ENCODE peak calls at places on chromosome 11, in six cellular contexts. M, X, U, W, R and S are unnamed samples.
A peak's percentile ranks its signal among the peaks of the same experiment; 100 is the strongest.

GRCh38 chr11:74672956-74673895 is 58.0 kb downstream of the CHRDL2 start:
- DNase-seq in M (peak; percentile 94), X (peak; percentile 88), U (no peak), W (no peak), R (peak; percentile 77), S (peak; percentile 85)

GRCh38 chr11:43542734-43543133 is 137.8 kb upstream of the HSD17B12 start:
- DNase-seq in M (no peak), X (no peak), U (no peak), W (no peak), R (no peak), S (no peak)

GRCh38 chr11:130631119-130631518 is 182.7 kb downstream of the ADAMTS15 start:
- DNase-seq in M (peak; percentile 98), X (peak; percentile 95), U (no peak), W (no peak), R (no peak), S (no peak)

GRCh38 chr11:115447273-115447864 is 56.8 kb downstream of the CADM1 start:
- DNase-seq in M (no peak), X (no peak), U (no peak), W (no peak), R (no peak), S (no peak)

GRCh38 chr11:1874406-1875092 is 17.1 kb downstream of the PRR33 start:
- DNase-seq in M (no peak), X (no peak), U (no peak), W (no peak), R (peak; percentile 20), S (peak; percentile 64)

GRCh38 chr11:114058871-114059277 is 637 bp upstream of the ZBTB16 start:
- DNase-seq in M (no peak), X (no peak), U (no peak), W (no peak), R (no peak), S (no peak)

GRCh38 chr11:79040348-79040747 is 400.5 kb downstream of the TENM4 start:
- DNase-seq in M (peak; percentile 17), X (no peak), U (no peak), W (no peak), R (no peak), S (no peak)

GRCh38 chr11:132646890-132647289 is 885.4 kb downstream of the OPCML start:
- DNase-seq in M (no peak), X (no peak), U (no peak), W (peak; percentile 73), R (no peak), S (no peak)

GRCh38 chr11:9787981-9788521 is 124.2 kb downstream of the SWAP70 start:
- DNase-seq in M (no peak), X (peak; percentile 38), U (no peak), W (no peak), R (no peak), S (no peak)

GRCh38 chr11:63729326-63729725 is 39.2 kb downstream of the ZFTA start:
- DNase-seq in M (no peak), X (no peak), U (no peak), W (no peak), R (no peak), S (no peak)

GRCh38 chr11:59102259-59102765 is 4.7 kb upstream of the FAM111B start:
- DNase-seq in M (peak; percentile 68), X (peak; percentile 32), U (no peak), W (peak; percentile 93), R (no peak), S (peak; percentile 71)

GRCh38 chr11:116791002-116791812 is 472 bp downstream of the APOA5 start:
- DNase-seq in M (peak; percentile 48), X (no peak), U (peak; percentile 72), W (peak; percentile 82), R (peak; percentile 92), S (peak; percentile 87)

GRCh38 chr11:66324626-66325025 is 7.8 kb upstream of the CD248 start:
- DNase-seq in M (no peak), X (no peak), U (no peak), W (peak; percentile 53), R (peak; percentile 8), S (no peak)

GRCh38 chr11:117604349-117604995 is 192.5 kb downstream of the DSCAML1 start:
- DNase-seq in M (peak; percentile 12), X (no peak), U (no peak), W (no peak), R (no peak), S (no peak)

GRCh38 chr11:33747969-33748368 is 11.7 kb upstream of the CD59 start:
- DNase-seq in M (no peak), X (no peak), U (no peak), W (no peak), R (no peak), S (no peak)

GRCh38 chr11:64250406-64250874 is 890 bp upstream of the PLCB3 start:
- DNase-seq in M (no peak), X (no peak), U (no peak), W (no peak), R (peak; percentile 21), S (no peak)

DNA sequence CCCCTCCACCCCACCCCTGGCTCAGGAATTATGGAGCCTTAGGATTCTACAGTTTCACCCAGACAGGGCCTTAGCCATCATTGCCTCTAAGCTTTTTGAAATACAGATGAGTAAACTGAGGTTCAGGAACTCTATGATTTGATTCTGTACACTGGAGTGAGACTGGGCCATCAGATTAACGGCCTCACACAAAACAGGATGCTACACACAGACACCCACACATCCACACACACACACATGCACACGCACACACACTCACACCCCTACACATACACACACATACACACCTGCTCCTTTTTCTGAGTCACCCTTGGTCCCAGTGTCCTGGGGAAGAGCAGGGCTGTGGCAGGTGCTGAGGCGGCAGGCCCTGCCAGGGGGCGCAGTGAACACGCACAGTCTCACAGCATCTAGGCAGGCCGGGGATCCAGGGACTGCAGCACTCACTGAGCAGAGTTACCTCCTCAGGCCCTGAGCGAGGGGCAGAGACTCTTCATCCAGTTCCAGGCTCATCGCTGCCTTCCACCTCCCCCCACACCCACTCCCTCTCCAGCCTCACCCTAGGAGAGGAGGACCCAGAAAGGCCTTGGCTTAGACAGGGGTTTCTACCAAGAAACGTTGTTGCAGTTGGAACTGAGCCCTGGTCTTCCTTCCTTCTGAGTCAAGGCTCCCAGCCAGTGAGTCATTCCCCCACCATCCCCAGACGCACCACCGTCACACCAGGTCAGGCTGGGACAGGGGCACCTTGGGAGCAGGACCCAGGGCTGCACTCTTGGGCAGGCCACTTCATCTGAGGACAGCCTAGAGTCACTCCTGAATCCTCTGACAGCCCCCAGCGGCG is 89.8 kb upstream of the PARVA start:
- DNase-seq in M (peak; percentile 90), X (peak; percentile 91), U (no peak), W (peak; percentile 92), R (peak; percentile 51), S (peak; percentile 88)
- H3K9ac ChIP-seq in M (peak overlapping the region; percentile 87), X (peak overlapping the region; percentile 26), U (no peak overlapping the region), W (peak overlapping the region; percentile 55), R (peak overlapping the region; percentile 99), S (no peak overlapping the region)

DNA sequence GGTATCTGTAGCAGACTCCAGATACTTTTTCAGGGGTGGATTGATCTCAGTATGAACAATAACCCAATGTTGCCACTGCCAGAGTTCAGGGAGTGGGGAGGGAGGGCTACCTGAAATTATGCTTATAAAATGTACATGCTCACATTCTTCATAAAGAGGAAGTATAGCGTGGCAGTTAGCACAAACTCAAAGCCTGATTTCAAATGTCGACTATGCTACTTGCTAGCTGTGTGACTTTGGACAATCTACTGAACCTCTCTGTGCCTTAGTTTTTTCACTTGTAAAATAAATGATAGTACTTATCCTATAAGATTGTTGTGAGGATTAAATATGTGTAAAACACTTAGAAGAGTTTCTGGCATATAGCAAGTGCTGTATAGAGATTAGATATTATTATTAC is 26.5 kb upstream of the POU2AF1 start:
- DNase-seq in M (no peak), X (no peak), U (no peak), W (no peak), R (no peak), S (no peak)
- H3K9ac ChIP-seq in M (no peak overlapping the region), X (no peak overlapping the region), U (no peak overlapping the region), W (no peak overlapping the region), R (no peak overlapping the region), S (no peak overlapping the region)

GRCh38 chr11:122709042-122709760 is 53.7 kb downstream of the UBASH3B start:
- DNase-seq in M (peak; percentile 85), X (peak; percentile 81), U (no peak), W (peak; percentile 92), R (no peak), S (no peak)

GRCh38 chr11:122714484-122714883 is 59.0 kb downstream of the UBASH3B start:
- DNase-seq in M (no peak), X (no peak), U (no peak), W (no peak), R (no peak), S (no peak)

GRCh38 chr11:122711362-122711761 is 55.8 kb downstream of the UBASH3B start:
- DNase-seq in M (no peak), X (peak; percentile 37), U (no peak), W (no peak), R (no peak), S (no peak)

GRCh38 chr11:122714021-122714420 is 58.5 kb downstream of the UBASH3B start:
- DNase-seq in M (no peak), X (no peak), U (no peak), W (no peak), R (no peak), S (no peak)

DNA sequence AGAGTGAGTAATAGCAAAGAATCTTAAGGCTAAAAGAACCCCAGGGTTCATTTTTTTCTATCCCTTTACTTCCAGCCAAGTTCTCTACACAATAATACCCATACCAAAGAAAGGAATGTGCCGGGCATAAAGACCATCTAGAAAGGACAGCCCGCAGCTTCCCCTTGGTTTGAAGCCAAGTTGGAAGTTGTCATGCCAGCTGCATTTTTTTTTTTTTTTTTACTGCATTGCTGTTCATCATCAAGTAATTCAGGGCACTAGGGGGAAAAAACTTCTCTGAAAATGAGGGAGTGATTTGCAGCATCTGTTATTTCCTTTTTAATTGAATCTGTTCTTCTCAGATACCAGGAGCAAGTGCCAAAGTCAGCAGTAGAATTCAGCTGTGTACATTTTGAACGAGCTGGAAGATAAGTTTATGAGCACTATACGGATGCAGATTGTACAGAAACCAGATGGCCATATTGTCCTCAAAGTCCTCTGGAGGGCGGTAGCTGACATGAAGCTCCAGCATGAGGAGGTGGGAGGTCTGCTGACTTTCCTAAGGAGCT is 56.4 kb downstream of the UBASH3B start:
- DNase-seq in M (peak; percentile 78), X (peak; percentile 53), U (no peak), W (peak; percentile 38), R (peak; percentile 67), S (no peak)
- H3K9ac ChIP-seq in M (no peak overlapping the region), X (no peak overlapping the region), U (no peak overlapping the region), W (no peak overlapping the region), R (no peak overlapping the region), S (no peak overlapping the region)

DNA sequence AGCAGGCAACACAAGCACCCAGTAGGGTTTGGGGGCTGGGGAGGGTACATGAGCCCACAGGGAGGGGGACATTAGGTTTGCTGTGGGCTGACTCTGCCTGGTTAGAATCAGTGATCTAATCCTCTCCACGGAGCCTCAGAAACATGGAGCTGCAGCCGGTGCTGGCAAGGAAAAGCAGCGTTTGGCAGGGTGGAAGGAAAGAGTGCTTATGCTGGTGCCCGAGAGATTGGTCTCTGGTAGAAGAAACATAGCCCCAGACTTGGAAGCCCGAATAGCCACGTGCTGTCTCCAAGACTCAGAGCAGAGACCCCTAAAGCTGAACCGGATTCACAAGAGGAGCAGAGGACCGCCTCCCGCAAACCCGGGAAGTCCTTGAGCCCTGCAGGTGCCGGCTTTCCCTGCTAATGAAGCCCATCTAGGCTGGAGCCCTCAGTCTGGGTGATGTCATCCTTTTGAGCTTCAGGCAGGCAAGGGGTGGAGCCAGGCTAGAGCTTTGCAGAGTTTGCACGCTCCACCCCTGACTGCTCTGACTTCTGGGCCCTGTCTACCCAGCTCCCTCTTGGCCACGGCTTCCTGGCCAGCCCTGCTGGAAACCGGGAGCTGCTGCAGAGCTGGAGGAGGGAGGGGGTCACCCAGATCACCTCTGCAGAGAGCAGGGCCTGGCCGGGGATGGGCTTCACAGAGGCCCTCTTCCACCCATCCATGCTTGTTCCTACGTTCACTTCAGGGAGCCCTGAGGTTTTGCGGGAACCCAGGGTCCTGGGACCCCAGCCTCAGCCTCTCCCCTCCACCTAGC is 35.0 kb upstream of the JAM3 start:
- DNase-seq in M (peak; percentile 62), X (peak; percentile 66), U (peak; percentile 90), W (peak; percentile 98), R (peak; percentile 88), S (peak; percentile 92)
- H3K9ac ChIP-seq in M (no peak overlapping the region), X (no peak overlapping the region), U (peak overlapping the region; percentile 71), W (peak overlapping the region; percentile 34), R (no peak overlapping the region), S (peak overlapping the region; percentile 26)